ENCODE peak calls at places on chromosomes 4 and X, in six cellular contexts. P, F, S, B, Q and L are unnamed samples.

GRCh38 chr4:158776106-158776505 is 7.3 kb downstream of the FNIP2 start:
- DNase-seq in Q (no peak), S (no peak), F (no peak), P (no peak), B (no peak), L (no peak)

GRCh38 chrX:103175944-103176753 is 38.8 kb upstream of the BEX4 start:
- DNase-seq in B (peak), S (peak), F (peak), Q (no peak), P (no peak), L (no peak)

GRCh38 chr4:153000068-153000420 is 63.9 kb downstream of the FHDC1 start:
- DNase-seq in S (no peak), Q (no peak), P (no peak), B (no peak), F (no peak), L (no peak)

GRCh38 chr4:25969374-25969773 is 55.4 kb downstream of the SMIM20 start:
- DNase-seq in Q (no peak), F (no peak), B (no peak), P (no peak), S (no peak), L (no peak)

GRCh38 chrX:103503163-103503852 is 16.0 kb downstream of the RAB40A start:
- DNase-seq in Q (no peak), S (peak), B (no peak), P (no peak), F (no peak), L (no peak)

GRCh38 chr4:112517067-112517588 is 1.1 kb upstream of the NEUROG2 start:
- DNase-seq in S (no peak), Q (no peak), P (no peak), F (no peak), B (no peak), L (no peak)

GRCh38 chr4:110289601-110290100 is 91.2 kb upstream of the ELOVL6 start:
- DNase-seq in S (no peak), Q (no peak), F (no peak), B (no peak), P (no peak), L (no peak)

GRCh38 chr4:13539047-13539720 is 5.1 kb downstream of the NKX3-2 start:
- DNase-seq in S (no peak), B (peak), P (no peak), F (no peak), Q (no peak), L (no peak)

GRCh38 chrX:120749141-120749846 is 119.4 kb upstream of the C1GALT1C1 start:
- DNase-seq in B (no peak), P (no peak), Q (no peak), S (no peak), F (peak), L (no peak)

GRCh38 chr4:118352843-118353373 is at the start of gene PRSS12:
- DNase-seq in B (peak), P (no peak), F (peak), S (peak), Q (no peak), L (no peak)

GRCh38 chrX:10099411-10099810 is 57.4 kb upstream of the CLCN4 start:
- DNase-seq in P (no peak), F (no peak), S (no peak), B (no peak), Q (no peak), L (no peak)

GRCh38 chrX:148049441-148049840 is 68.3 kb downstream of the FMR1NB start:
- DNase-seq in S (peak), B (peak), P (no peak), F (peak), Q (peak), L (no peak)

GRCh38 chrX:67104982-67105757 is 438.7 kb upstream of the AR start:
- DNase-seq in B (no peak), S (no peak), F (no peak), P (no peak), Q (no peak), L (peak)

GRCh38 chr4:78136109-78137081 is 79.3 kb downstream of the FRAS1 start:
- DNase-seq in B (no peak), S (peak), F (no peak), P (no peak), Q (no peak), L (no peak)

GRCh38 chr4:181582595-181582994 is 660.6 kb upstream of the TENM3 start:
- DNase-seq in B (peak), F (no peak), Q (no peak), S (no peak), P (no peak), L (no peak)

GRCh38 chr4:1400191-1400805 is 5.9 kb downstream of the NKX1-1 start:
- DNase-seq in S (no peak), F (no peak), B (no peak), Q (no peak), P (no peak), L (no peak)

GRCh38 chr4:13455411-13455810 is 28.7 kb downstream of the RAB28 start:
- DNase-seq in B (no peak), P (peak), S (peak), Q (no peak), F (no peak), L (no peak)

GRCh38 chrX:66074920-66075879 is 35.3 kb upstream of the VSIG4 start:
- DNase-seq in S (peak), B (peak), Q (no peak), F (no peak), P (no peak), L (no peak)

GRCh38 chr4:65658117-65658516 is 12.2 kb downstream of the EPHA5 start:
- DNase-seq in F (no peak), B (no peak), Q (no peak), S (no peak), P (no peak), L (no peak)

GRCh38 chr4:186039697-186040096 is 29.3 kb upstream of the TLR3 start:
- DNase-seq in Q (no peak), B (no peak), F (no peak), S (no peak), P (no peak), L (no peak)

GRCh38 chr4:142883433-142883832 is 37.3 kb upstream of the INPP4B start:
- DNase-seq in S (peak), B (peak), F (peak), P (no peak), Q (no peak), L (no peak)

GRCh38 chr4:3827616-3828492 is 61.7 kb downstream of the ADRA2C start:
- DNase-seq in Q (no peak), P (no peak), S (peak), F (no peak), B (peak), L (peak)

GRCh38 chr4:119692001-119692400 is 63.4 kb upstream of the PDE5A start:
- DNase-seq in F (no peak), S (peak), P (peak), B (no peak), Q (no peak), L (no peak)

DNA sequence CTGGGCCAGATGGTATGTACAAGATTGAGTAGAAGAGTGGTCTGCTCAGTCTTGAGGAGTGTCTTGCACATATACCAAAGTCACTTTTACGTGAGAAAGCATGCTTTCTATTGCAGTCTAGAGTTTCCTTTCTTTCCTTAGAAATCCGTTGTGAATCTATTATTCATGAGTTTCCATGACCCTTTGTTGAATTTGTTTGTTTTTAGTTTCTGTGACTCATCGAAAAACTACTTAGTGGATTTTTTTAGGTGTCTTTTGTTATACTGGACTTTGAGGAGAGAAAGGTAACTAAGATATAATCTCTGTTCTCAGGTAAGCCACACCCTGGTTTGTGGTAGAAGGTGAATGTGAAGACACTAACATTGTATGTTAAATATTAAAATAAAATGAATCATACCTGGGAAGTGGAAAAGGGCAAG is 23.0 kb downstream of the GALNT7 start:
- DNase-seq in B (peak), Q (no peak), F (peak), S (peak), P (no peak), L (no peak)
- H3K4me3 ChIP-seq in B (no peak), Q (no peak), F (peak), S (no peak), P (no peak), L (no peak)

GRCh38 chrX:47643926-47644325 is 6.4 kb downstream of the ELK1 start:
- DNase-seq in Q (no peak), S (peak), F (peak), B (peak), P (no peak), L (no peak)
- TF ChIP-seq CTCF in Q (peak), S (peak), F (peak), B (peak), P (peak), L (peak)

GRCh38 chrX:150365953-150366911 is 3.1 kb downstream of the MAMLD1 start:
- DNase-seq in P (no peak), F (peak), Q (no peak), B (peak), S (peak), L (no peak)
- H3K4me3 ChIP-seq in P (peak), F (peak), Q (peak), B (peak), S (peak), L (no peak)

GRCh38 chrX:33336783-33337182 is 125.4 kb upstream of the DMD start:
- DNase-seq in B (peak), F (peak), P (no peak), S (peak), Q (no peak), L (no peak)
- TF ChIP-seq CTCF in B (peak), F (peak), P (no peak), S (peak), Q (peak), L (peak)